ENCODE peak calls at places on chromosomes 6 and 20, in six cellular contexts. J, O, C, K, H and Q are unnamed samples.
A peak's percentile ranks its signal among the peaks of the same experiment; 100 is the strongest.

GRCh38 chr6:21256197-21256596 is 337.4 kb upstream of the SOX4 start:
- DNase-seq in J (no peak), O (no peak), C (no peak), K (no peak), H (no peak), Q (no peak)

GRCh38 chr20:43938932-43939761 is 24.5 kb downstream of the TOX2 start:
- DNase-seq in J (peak; percentile 92), O (no peak), C (peak; percentile 77), K (peak; percentile 100), H (peak; percentile 54), Q (no peak)

GRCh38 chr6:41199427-41200246 is 1.3 kb downstream of the TREML2 start:
- DNase-seq in J (peak; percentile 53), O (no peak), C (no peak), K (no peak), H (no peak), Q (no peak)

GRCh38 chr20:45779011-45779915 is 12.4 kb downstream of the WFDC3 start:
- DNase-seq in J (no peak), O (peak; percentile 95), C (peak; percentile 85), K (peak; percentile 100), H (peak; percentile 87), Q (peak; percentile 92)

GRCh38 chr6:12314751-12315150 is 24.6 kb downstream of the EDN1 start:
- DNase-seq in J (no peak), O (no peak), C (no peak), K (no peak), H (no peak), Q (no peak)

GRCh38 chr20:63703471-63703975 is 4.3 kb downstream of the ARFRP1 start:
- DNase-seq in J (peak; percentile 7), O (no peak), C (no peak), K (no peak), H (no peak), Q (peak; percentile 71)

GRCh38 chr20:31593221-31594001 is 11.7 kb upstream of the ID1 start:
- DNase-seq in J (peak; percentile 44), O (peak; percentile 64), C (no peak), K (peak; percentile 89), H (peak; percentile 96), Q (peak; percentile 78)

GRCh38 chr20:63177134-63177784 is 38.7 kb downstream of the YTHDF1 start:
- DNase-seq in J (no peak), O (no peak), C (no peak), K (no peak), H (no peak), Q (no peak)

GRCh38 chr6:13101985-13102384 is 226.4 kb downstream of the TBC1D7 start:
- DNase-seq in J (no peak), O (no peak), C (no peak), K (no peak), H (no peak), Q (no peak)

GRCh38 chr20:46216770-46217464 is 91.4 kb downstream of the CDH22 start:
- DNase-seq in J (no peak), O (no peak), C (no peak), K (no peak), H (no peak), Q (no peak)

GRCh38 chr6:150403458-150404245 is 34.8 kb downstream of the IYD start:
- DNase-seq in J (no peak), O (no peak), C (no peak), K (peak; percentile 83), H (no peak), Q (no peak)

GRCh38 chr6:13573669-13574110 is 711 bp upstream of the SIRT5 start:
- DNase-seq in J (no peak), O (no peak), C (peak; percentile 65), K (peak; percentile 46), H (peak; percentile 25), Q (peak; percentile 61)

GRCh38 chr20:62066983-62067433 is 1.3 kb upstream of the TAF4 start:
- DNase-seq in J (no peak), O (peak; percentile 40), C (no peak), K (no peak), H (no peak), Q (peak; percentile 50)

GRCh38 chr20:35135867-35136586 is 11.1 kb downstream of the EDEM2 start:
- DNase-seq in J (peak; percentile 22), O (no peak), C (peak; percentile 70), K (peak; percentile 61), H (no peak), Q (peak; percentile 34)

GRCh38 chr6:150118642-150119041 is 24.2 kb upstream of the PPP1R14C start:
- DNase-seq in J (no peak), O (no peak), C (no peak), K (no peak), H (no peak), Q (peak; percentile 35)

DNA sequence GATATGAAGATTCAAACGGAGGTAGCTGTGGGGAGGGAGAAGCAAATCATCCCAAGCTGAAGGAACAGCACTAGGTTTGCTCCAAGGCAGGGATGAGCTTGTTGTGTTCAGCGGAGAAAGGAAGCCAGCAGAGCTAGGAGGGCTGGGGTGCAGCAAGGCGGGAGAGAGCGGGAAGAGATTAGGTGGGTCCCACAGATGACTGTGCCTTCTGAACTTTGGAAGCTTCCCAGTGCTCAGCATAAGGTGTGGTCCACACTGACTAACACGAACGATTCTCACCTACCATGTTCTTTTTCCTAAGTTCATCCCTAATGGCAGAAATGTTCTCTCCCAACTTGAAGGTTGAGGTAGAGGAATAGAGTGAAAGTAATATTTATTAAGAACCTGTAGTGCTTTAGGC is 1.2 kb downstream of the RAE1 start:
- DNase-seq in J (no peak), O (no peak), C (no peak), K (no peak), H (no peak), Q (no peak)
- H3K4me3 ChIP-seq in J (peak overlapping the region; percentile 97), O (peak overlapping the region; percentile 75), C (no peak overlapping the region), K (no peak overlapping the region), H (peak overlapping the region; percentile 95), Q (no peak overlapping the region)

GRCh38 chr6:160991411-160992322 is at the start of gene MAP3K4:
- DNase-seq in J (peak; percentile 90), O (peak; percentile 71), C (peak; percentile 79), K (peak; percentile 75), H (peak; percentile 53), Q (peak; percentile 97)
- TF ChIP-seq POLR2A in J (peak; percentile 29), O (no peak), C (peak; percentile 33), K (peak; percentile 62), H (peak; percentile 61), Q (no peak)

GRCh38 chr20:47762699-47763098 is 22.6 kb downstream of the SULF2 start:
- DNase-seq in J (peak; percentile 52), O (no peak), C (peak; percentile 44), K (no peak), H (no peak), Q (no peak)

GRCh38 chr20:47760686-47761477 is 24.4 kb downstream of the SULF2 start:
- DNase-seq in J (no peak), O (no peak), C (no peak), K (no peak), H (no peak), Q (no peak)

GRCh38 chr20:47761478-47762047 is 23.7 kb downstream of the SULF2 start:
- DNase-seq in J (no peak), O (no peak), C (no peak), K (no peak), H (no peak), Q (no peak)

GRCh38 chr20:47765715-47766594 is 19.3 kb downstream of the SULF2 start:
- DNase-seq in J (no peak), O (no peak), C (no peak), K (no peak), H (no peak), Q (no peak)

DNA sequence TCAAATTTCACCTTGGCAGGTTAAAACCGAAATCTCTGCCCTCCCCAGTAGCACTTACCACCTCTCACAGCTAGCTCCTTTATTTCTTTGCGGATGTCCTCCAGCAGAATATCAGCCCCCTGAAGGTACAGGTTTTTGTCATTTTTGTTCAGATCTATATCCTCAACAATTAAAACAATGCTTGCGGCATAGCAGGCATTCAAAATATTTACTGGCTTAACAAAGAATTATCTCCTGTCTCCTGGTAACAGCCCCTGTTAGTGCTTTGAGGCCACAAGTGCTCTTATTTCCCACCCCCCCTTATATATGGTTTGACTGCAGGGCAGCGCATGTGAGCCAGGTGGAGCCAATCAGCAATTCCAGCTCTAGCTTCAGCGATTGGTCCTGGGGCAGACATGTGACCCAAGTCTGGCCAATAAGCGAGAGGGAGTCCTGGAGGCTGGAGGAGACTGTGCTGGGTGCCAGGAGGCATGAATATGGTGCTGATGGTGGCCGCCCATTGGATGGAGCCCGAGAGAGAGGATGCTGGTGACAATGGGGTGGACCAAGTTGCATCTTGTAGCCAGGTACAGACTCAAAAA is 21.0 kb downstream of the SULF2 start:
- DNase-seq in J (peak; percentile 33), O (no peak), C (no peak), K (no peak), H (peak; percentile 63), Q (no peak)
- TF ChIP-seq CTCF in J (no peak), O (no peak), C (no peak), K (no peak), H (no peak), Q (no peak)

GRCh38 chr6:166556871-166557322 is 29.6 kb downstream of the RAMACL start:
- DNase-seq in J (peak; percentile 78), O (peak; percentile 94), C (peak; percentile 90), K (peak; percentile 65), H (peak; percentile 23), Q (peak; percentile 97)
- H3K4me3 ChIP-seq in J (no peak overlapping the region), O (peak overlapping the region; percentile 60), C (no peak overlapping the region), K (no peak overlapping the region), H (no peak overlapping the region), Q (no peak overlapping the region)

GRCh38 chr20:2101935-2102584 is 433 bp downstream of the STK35 start:
- DNase-seq in J (peak; percentile 96), O (peak; percentile 89), C (peak; percentile 95), K (peak; percentile 91), H (peak; percentile 97), Q (peak; percentile 95)
- TF ChIP-seq POLR2A in J (peak; percentile 87), O (no peak), C (peak; percentile 55), K (peak; percentile 46), H (peak; percentile 79), Q (peak; percentile 53)

GRCh38 chr6:108260809-108261569 is at the start of gene SNX3:
- DNase-seq in J (peak; percentile 99), O (peak; percentile 86), C (peak; percentile 95), K (peak; percentile 96), H (peak; percentile 86), Q (peak; percentile 98)
- TF ChIP-seq CTCF in J (peak; percentile 2), O (no peak), C (peak; percentile 1), K (peak; percentile 23), H (no peak), Q (no peak)

GRCh38 chr20:48155231-48155630 is 369.9 kb upstream of the SULF2 start:
- DNase-seq in J (no peak), O (no peak), C (no peak), K (no peak), H (no peak), Q (no peak)
- H3K4me3 ChIP-seq in J (no peak overlapping the region), O (no peak overlapping the region), C (no peak overlapping the region), K (no peak overlapping the region), H (no peak overlapping the region), Q (no peak overlapping the region)

GRCh38 chr6:32113386-32114352 is 4.5 kb upstream of the TNXB start:
- DNase-seq in J (no peak), O (no peak), C (peak; percentile 91), K (peak; percentile 94), H (peak; percentile 34), Q (peak; percentile 61)
- TF ChIP-seq POLR2A in J (no peak), O (no peak), C (no peak), K (peak; percentile 32), H (no peak), Q (no peak)

GRCh38 chr20:3781153-3781910 is at the start of gene SPEF1:
- DNase-seq in J (peak; percentile 94), O (peak; percentile 68), C (peak; percentile 91), K (peak; percentile 92), H (peak; percentile 100), Q (peak; percentile 84)
- TF ChIP-seq CTCF in J (peak; percentile 77), O (peak; percentile 40), C (peak; percentile 49), K (peak; percentile 54), H (peak; percentile 86), Q (peak; percentile 23)